ENCODE peak calls at places on chromosomes 13 and 19, in four cellular contexts. F, W, X and Y are unnamed samples.

GRCh38 chr19:39599116-39599515 is 3.2 kb upstream of the LGALS13 start:
- DNase-seq in F (no peak), W (no peak), X (no peak), Y (no peak)

GRCh38 chr13:98707309-98707999 is 45.0 kb downstream of the SLC15A1 start:
- DNase-seq in F (no peak), W (no peak), X (no peak), Y (no peak)

GRCh38 chr13:67296511-67296910 is 66.4 kb upstream of the PCDH9 start:
- DNase-seq in F (no peak), W (no peak), X (no peak), Y (no peak)

GRCh38 chr13:44763604-44764311 is 187.6 kb upstream of the TSC22D1 start:
- DNase-seq in F (no peak), W (peak; percentile 46), X (no peak), Y (no peak)

GRCh38 chr19:31261651-31262331 is 87.4 kb downstream of the TSHZ3 start:
- DNase-seq in F (no peak), W (no peak), X (no peak), Y (no peak)

GRCh38 chr13:20981370-20982095 is 79.0 kb upstream of the XPO4 start:
- DNase-seq in F (no peak), W (no peak), X (no peak), Y (no peak)

GRCh38 chr13:46572758-46573384 is 19.9 kb downstream of the LRCH1 start:
- DNase-seq in F (no peak), W (no peak), X (no peak), Y (no peak)

GRCh38 chr19:40621966-40622772 is 21.0 kb downstream of the LTBP4 start:
- DNase-seq in F (no peak), W (no peak), X (no peak), Y (no peak)

GRCh38 chr19:49930483-49931011 is 1.2 kb upstream of the NUP62 start:
- DNase-seq in F (no peak), W (no peak), X (no peak), Y (no peak)

GRCh38 chr19:16447015-16447384 is 24.8 kb downstream of the EPS15L1 start:
- DNase-seq in F (no peak), W (peak; percentile 46), X (no peak), Y (no peak)

GRCh38 chr13:23851106-23851505 is 38.1 kb downstream of the MIPEP start:
- DNase-seq in F (no peak), W (no peak), X (no peak), Y (no peak)

GRCh38 chr13:84744203-84744602 is 861.9 kb upstream of the SLITRK1 start:
- DNase-seq in F (no peak), W (no peak), X (no peak), Y (no peak)

GRCh38 chr19:55482128-55482961 is 2.6 kb upstream of the NAT14 start:
- DNase-seq in F (no peak), W (no peak), X (no peak), Y (no peak)

GRCh38 chr13:49760555-49760954 is 31.9 kb downstream of the KPNA3 start:
- DNase-seq in F (no peak), W (no peak), X (no peak), Y (no peak)

GRCh38 chr19:16301999-16302694 is 22.5 kb upstream of the KLF2 start:
- DNase-seq in F (no peak), W (no peak), X (no peak), Y (no peak)

GRCh38 chr19:15255359-15255990 is 23.2 kb upstream of the EPHX3 start:
- DNase-seq in F (no peak), W (no peak), X (no peak), Y (no peak)

GRCh38 chr13:100526299-100527030 is 62.1 kb downstream of the GGACT start:
- DNase-seq in F (no peak), W (no peak), X (no peak), Y (no peak)

GRCh38 chr19:50266896-50267295 is 62.3 kb downstream of the KCNC3 start:
- DNase-seq in F (no peak), W (no peak), X (no peak), Y (no peak)

GRCh38 chr13:109700176-109700575 is 86.2 kb downstream of the IRS2 start:
- DNase-seq in F (peak; percentile 33), W (peak; percentile 43), X (no peak), Y (peak; percentile 48)

GRCh38 chr19:10747271-10747670 is 29.4 kb downstream of the DNM2 start:
- DNase-seq in F (no peak), W (no peak), X (no peak), Y (no peak)

GRCh38 chr13:95375706-95376105 is 74.5 kb upstream of the ABCC4 start:
- DNase-seq in F (no peak), W (no peak), X (no peak), Y (no peak)

GRCh38 chr19:6521718-6522646 is 8.8 kb upstream of the TNFSF9 start:
- DNase-seq in F (no peak), W (no peak), X (no peak), Y (no peak)

GRCh38 chr19:15112385-15112784 is 5.2 kb downstream of the SYDE1 start:
- DNase-seq in F (no peak), W (no peak), X (no peak), Y (no peak)

GRCh38 chr19:10769533-10770491 is 51.9 kb downstream of the DNM2 start:
- DNase-seq in F (no peak), W (peak; percentile 83), X (no peak), Y (no peak)

GRCh38 chr19:18291019-18291524 is 9.7 kb upstream of the JUND start:
- DNase-seq in F (no peak), W (peak; percentile 37), X (no peak), Y (no peak)

GRCh38 chr19:53311044-53311443 is 22.5 kb upstream of the ZNF845 start:
- DNase-seq in F (no peak), W (no peak), X (no peak), Y (no peak)

GRCh38 chr19:37872383-37872782 is 34.0 kb downstream of the WDR87 start:
- DNase-seq in F (no peak), W (no peak), X (no peak), Y (no peak)

GRCh38 chr19:38358071-38358470 is 16.3 kb upstream of the PSMD8 start:
- DNase-seq in F (no peak), W (no peak), X (no peak), Y (no peak)

GRCh38 chr19:5536337-5536894 is 31.3 kb downstream of the TINCR start:
- DNase-seq in F (no peak), W (peak; percentile 64), X (no peak), Y (peak; percentile 55)

GRCh38 chr19:54151362-54152035 is 8.0 kb downstream of the LENG1 start:
- DNase-seq in F (no peak), W (no peak), X (no peak), Y (no peak)

GRCh38 chr13:107824636-107825035 is 390.7 kb downstream of the LIG4 start:
- DNase-seq in F (no peak), W (no peak), X (no peak), Y (no peak)

GRCh38 chr19:6138066-6138465 is 2.6 kb downstream of the ACSBG2 start:
- DNase-seq in F (no peak), W (no peak), X (no peak), Y (no peak)

GRCh38 chr13:98492335-98493034 is 84.4 kb downstream of the STK24 start:
- DNase-seq in F (no peak), W (no peak), X (no peak), Y (no peak)

GRCh38 chr19:5914358-5914774 is 312 bp downstream of the CAPS start:
- DNase-seq in F (no peak), W (no peak), X (no peak), Y (no peak)